ENCODE peak calls at places on chromosomes 5 and 9, in four cellular contexts. U, E, Q and G are unnamed samples.

GRCh38 chr5:180093651-180094382 is 22.3 kb upstream of the RNF130 start:
- DNase-seq in U (no peak), E (no peak), Q (peak), G (no peak)

GRCh38 chr9:116494815-116495634 is 192.1 kb upstream of the TRIM32 start:
- DNase-seq in U (peak), E (peak), Q (peak), G (no peak)

GRCh38 chr9:137788561-137789294 is 88.9 kb upstream of the CACNA1B start:
- DNase-seq in U (no peak), E (no peak), Q (no peak), G (no peak)

GRCh38 chr9:123048748-123049147 is 15.3 kb downstream of the GPR21 start:
- DNase-seq in U (no peak), E (no peak), Q (no peak), G (no peak)

GRCh38 chr9:114278881-114279570 is 43.9 kb upstream of the ORM1 start:
- DNase-seq in U (no peak), E (peak), Q (no peak), G (no peak)

GRCh38 chr5:113581388-113581787 is 67.9 kb downstream of the YTHDC2 start:
- DNase-seq in U (no peak), E (no peak), Q (no peak), G (no peak)

GRCh38 chr9:10858817-10859216 is 246.0 kb upstream of the PTPRD start:
- DNase-seq in U (no peak), E (no peak), Q (no peak), G (no peak)

GRCh38 chr5:39518516-39518915 is 93.7 kb upstream of the DAB2 start:
- DNase-seq in U (no peak), E (no peak), Q (no peak), G (no peak)

GRCh38 chr5:112210430-112211005 is 208.6 kb downstream of the EPB41L4A start:
- DNase-seq in U (peak), E (peak), Q (no peak), G (peak)

GRCh38 chr9:91034976-91035824 is 233.6 kb downstream of the SYK start:
- DNase-seq in U (no peak), E (no peak), Q (no peak), G (no peak)

GRCh38 chr5:142046191-142046590 is 33.4 kb upstream of the GNPDA1 start:
- DNase-seq in U (no peak), E (no peak), Q (no peak), G (no peak)

GRCh38 chr5:127813633-127814171 is 110.5 kb downstream of the CCDC192 start:
- DNase-seq in U (no peak), E (no peak), Q (no peak), G (no peak)

GRCh38 chr5:133967715-133968056 is 739 bp downstream of the C5orf15 start:
- DNase-seq in U (no peak), E (no peak), Q (no peak), G (peak)

GRCh38 chr5:171785517-171785916 is at the start of gene SMIM23:
- DNase-seq in U (no peak), E (no peak), Q (no peak), G (no peak)

GRCh38 chr9:126406075-126406675 is 79.5 kb downstream of the MVB12B start:
- DNase-seq in U (no peak), E (no peak), Q (no peak), G (no peak)

GRCh38 chr9:69130456-69131441 is 43.3 kb upstream of the TJP2 start:
- DNase-seq in U (no peak), E (no peak), Q (no peak), G (no peak)

GRCh38 chr9:33139421-33140228 is 27.5 kb downstream of the B4GALT1 start:
- DNase-seq in U (peak), E (no peak), Q (no peak), G (no peak)

GRCh38 chr9:128108784-128109709 is 18.5 kb downstream of the PTGES2 start:
- DNase-seq in U (no peak), E (no peak), Q (no peak), G (peak)

GRCh38 chr5:126972062-126972895 is 58.1 kb downstream of the MARCHF3 start:
- DNase-seq in U (peak), E (no peak), Q (peak), G (no peak)

GRCh38 chr9:4167040-4167671 is 132.7 kb downstream of the GLIS3 start:
- DNase-seq in U (no peak), E (no peak), Q (no peak), G (no peak)
- TF ChIP-seq MAX in U (no peak), E (no peak), Q (no peak), G (no peak)

GRCh38 chr5:96093340-96093739 is 131.7 kb upstream of the ELL2 start:
- DNase-seq in U (no peak), E (no peak), Q (no peak), G (no peak)

GRCh38 chr5:96094904-96095303 is 133.3 kb upstream of the ELL2 start:
- DNase-seq in U (no peak), E (no peak), Q (no peak), G (no peak)

GRCh38 chr5:96093890-96094381 is 132.3 kb upstream of the ELL2 start:
- DNase-seq in U (peak), E (peak), Q (no peak), G (no peak)

GRCh38 chr5:96090205-96090604 is 128.6 kb upstream of the ELL2 start:
- DNase-seq in U (no peak), E (no peak), Q (no peak), G (no peak)

GRCh38 chr5:96091874-96092273 is 130.2 kb upstream of the ELL2 start:
- DNase-seq in U (no peak), E (no peak), Q (no peak), G (no peak)
- H3K4me3 ChIP-seq in U (no peak), E (no peak), Q (no peak), G (no peak)

GRCh38 chr9:27750571-27750970 is 177.3 kb upstream of the C9orf72 start:
- DNase-seq in U (no peak), E (no peak), Q (no peak), G (no peak)
- TF ChIP-seq ELF1 in U (no peak), E (no peak), Q (no peak), G (no peak)

GRCh38 chr5:855771-856530 is 5.2 kb upstream of the ZDHHC11 start:
- DNase-seq in U (no peak), E (no peak), Q (no peak), G (no peak)
- TF ChIP-seq MAX in U (no peak), E (no peak), Q (no peak), G (no peak)

GRCh38 chr9:129141066-129142041 is 30.1 kb downstream of the PTPA start:
- DNase-seq in U (no peak), E (no peak), Q (no peak), G (no peak)
- H3K4me3 ChIP-seq in U (peak), E (peak), Q (no peak), G (peak)

GRCh38 chr5:95728494-95729114 is 2.5 kb upstream of the RHOBTB3 start:
- DNase-seq in U (no peak), E (no peak), Q (no peak), G (no peak)

GRCh38 chr5:95725937-95726810 is 5.0 kb upstream of the RHOBTB3 start:
- DNase-seq in U (no peak), E (no peak), Q (no peak), G (no peak)

GRCh38 chr5:95726811-95727763 is 4.0 kb upstream of the RHOBTB3 start:
- DNase-seq in U (no peak), E (no peak), Q (no peak), G (no peak)

GRCh38 chr5:95729115-95730010 is 1.8 kb upstream of the RHOBTB3 start:
- DNase-seq in U (no peak), E (no peak), Q (no peak), G (no peak)

DNA sequence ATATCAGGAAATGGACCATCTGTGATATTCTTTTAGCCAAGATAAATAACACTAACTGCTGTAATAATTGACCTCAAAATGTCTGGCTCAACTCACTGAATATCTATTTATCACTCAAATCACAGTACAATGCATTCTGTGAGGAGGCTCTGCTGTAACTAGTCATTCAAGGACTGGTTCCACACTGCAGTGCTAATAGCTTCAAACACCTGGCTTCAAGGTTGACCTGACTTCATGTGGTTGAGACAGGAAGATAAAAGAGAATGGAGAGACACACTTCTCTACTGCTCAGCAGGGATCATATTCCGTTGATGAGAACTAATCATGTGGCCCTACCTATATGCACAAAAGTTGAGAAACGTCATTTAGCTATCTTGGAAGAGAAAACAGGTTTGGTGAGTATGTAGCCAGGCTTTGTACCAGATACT is 3.4 kb upstream of the RHOBTB3 start:
- DNase-seq in U (peak), E (no peak), Q (no peak), G (peak)
- TF ChIP-seq ELF1 in U (no peak), E (no peak), Q (no peak), G (no peak)

GRCh38 chr9:85224301-85224700 is 517.5 kb downstream of the AGTPBP1 start:
- DNase-seq in U (no peak), E (no peak), Q (no peak), G (no peak)
- TF ChIP-seq MAX in U (no peak), E (no peak), Q (no peak), G (no peak)